ENCODE peak calls at places on chromosomes 12 and 14, in ten cellular contexts. H, L, U, F, R, I, D, Q, J and B are unnamed samples.

GRCh38 chr12:71639341-71639760 is 24.3 kb downstream of the ZFC3H1 start:
- DNase-seq in H (no peak), L (no peak), U (no peak), F (no peak), R (no peak), I (no peak), D (no peak), Q (no peak), J (peak), B (no peak)

GRCh38 chr12:131057722-131058515 is 104.2 kb downstream of the ADGRD1 start:
- DNase-seq in H (no peak), L (peak), U (no peak), F (no peak), R (no peak), I (no peak), D (no peak), Q (no peak), J (no peak), B (no peak)

GRCh38 chr14:54420478-54421116 is 20.6 kb downstream of the CNIH1 start:
- DNase-seq in H (peak), L (no peak), U (peak), F (peak), R (peak), I (no peak), D (peak), Q (no peak), J (peak), B (peak)

GRCh38 chr12:76318773-76319594 is 29.2 kb downstream of the BBS10 start:
- DNase-seq in H (no peak), L (no peak), U (no peak), F (no peak), R (no peak), I (no peak), D (no peak), Q (no peak), J (no peak), B (no peak)

GRCh38 chr12:107317751-107318553 is 224.6 kb upstream of the CRY1 start:
- DNase-seq in H (peak), L (peak), U (peak), F (peak), R (peak), I (no peak), D (peak), Q (peak), J (no peak), B (peak)

GRCh38 chr12:50248883-50249282 is 34.4 kb downstream of the LIMA1 start:
- DNase-seq in H (no peak), L (no peak), U (no peak), F (no peak), R (no peak), I (no peak), D (no peak), Q (no peak), J (no peak), B (peak)

GRCh38 chr12:48881652-48882324 is 16.1 kb upstream of the RND1 start:
- DNase-seq in H (no peak), L (no peak), U (peak), F (no peak), R (no peak), I (no peak), D (no peak), Q (no peak), J (no peak), B (no peak)

GRCh38 chr12:5467941-5468340 is 36.0 kb downstream of the NTF3 start:
- DNase-seq in H (no peak), L (no peak), U (no peak), F (no peak), R (no peak), I (no peak), D (no peak), Q (no peak), J (no peak), B (no peak)

GRCh38 chr12:54075431-54075830 is 21.8 kb downstream of the HOXC4 start:
- DNase-seq in H (no peak), L (no peak), U (no peak), F (no peak), R (no peak), I (no peak), D (no peak), Q (no peak), J (no peak), B (no peak)

GRCh38 chr12:90102957-90103652 is 394.5 kb upstream of the ATP2B1 start:
- DNase-seq in H (no peak), L (no peak), U (peak), F (peak), R (peak), I (no peak), D (peak), Q (no peak), J (peak), B (peak)

GRCh38 chr12:58414398-58414871 is 473.1 kb downstream of the ATP23 start:
- DNase-seq in H (no peak), L (no peak), U (peak), F (no peak), R (peak), I (no peak), D (no peak), Q (no peak), J (no peak), B (no peak)

GRCh38 chr14:80536456-80536855 is 325.2 kb upstream of the DIO2 start:
- DNase-seq in H (no peak), L (no peak), U (no peak), F (no peak), R (peak), I (no peak), D (no peak), Q (peak), J (no peak), B (no peak)

GRCh38 chr12:109962388-109962787 is 33.8 kb downstream of the GIT2 start:
- DNase-seq in H (peak), L (no peak), U (no peak), F (no peak), R (no peak), I (no peak), D (no peak), Q (peak), J (no peak), B (no peak)

GRCh38 chr14:72715910-72716268 is 178.0 kb downstream of the DPF3 start:
- DNase-seq in H (no peak), L (peak), U (no peak), F (no peak), R (peak), I (peak), D (no peak), Q (no peak), J (no peak), B (no peak)

GRCh38 chr12:19382563-19382962 is 56.7 kb upstream of the AEBP2 start:
- DNase-seq in H (no peak), L (no peak), U (no peak), F (no peak), R (no peak), I (no peak), D (no peak), Q (no peak), J (no peak), B (no peak)

GRCh38 chr12:104790296-104791125 is 167.6 kb downstream of the SLC41A2 start:
- DNase-seq in H (peak), L (peak), U (peak), F (peak), R (peak), I (peak), D (no peak), Q (no peak), J (peak), B (no peak)